ENCODE peak calls at places on chromosomes 2 and 18, in four cellular contexts. H is GM23248, K is HCT116, V is mesenchymal stem cell. G is an unnamed sample.

GRCh38 chr18:10094608-10095137 is 180.9 kb downstream of the VAPA start:
- DNase-seq in H (peak; percentile 22), K (no peak), V (no peak), G (no peak)

GRCh38 chr2:185475868-185476267 is 262.7 kb upstream of the FSIP2 start:
- DNase-seq in H (no peak), K (no peak), V (no peak), G (no peak)

GRCh38 chr2:100741880-100742814 is 77.8 kb upstream of the NPAS2 start:
- DNase-seq in H (peak; percentile 98), K (no peak), V (peak; percentile 95), G (peak; percentile 99)

GRCh38 chr2:84904717-84905174 is 710 bp upstream of the TMSB10 start:
- DNase-seq in H (peak; percentile 83), K (no peak), V (peak; percentile 67), G (peak; percentile 83)

GRCh38 chr2:62410015-62410453 is 96.0 kb downstream of the TMEM17 start:
- DNase-seq in H (no peak), K (no peak), V (no peak), G (peak; percentile 20)

GRCh38 chr2:235087812-235088607 is 136.2 kb downstream of the SH3BP4 start:
- DNase-seq in H (no peak), K (no peak), V (no peak), G (no peak)

GRCh38 chr2:225192869-225193268 is 150.6 kb upstream of the DOCK10 start:
- DNase-seq in H (peak; percentile 21), K (no peak), V (no peak), G (peak; percentile 2)

GRCh38 chr2:147030966-147031760 is 813.7 kb upstream of the ACVR2A start:
- DNase-seq in H (peak; percentile 53), K (peak; percentile 10), V (peak; percentile 10), G (peak; percentile 37)

GRCh38 chr2:57760448-57760847 is 286.2 kb upstream of the VRK2 start:
- DNase-seq in H (no peak), K (no peak), V (no peak), G (no peak)

GRCh38 chr2:218679119-218679518 is 7.2 kb downstream of the STK36 start:
- DNase-seq in H (peak; percentile 54), K (no peak), V (peak; percentile 53), G (no peak)

GRCh38 chr18:57439985-57440330 is 4.8 kb downstream of the ONECUT2 start:
- DNase-seq in H (no peak), K (no peak), V (no peak), G (no peak)

GRCh38 chr2:96099861-96100798 is 16.2 kb downstream of the ADRA2B start:
- DNase-seq in H (no peak), K (no peak), V (no peak), G (no peak)

GRCh38 chr2:145690183-145690582 is 1170.3 kb upstream of the ZEB2 start:
- DNase-seq in H (peak; percentile 8), K (no peak), V (no peak), G (no peak)

GRCh38 chr2:226337941-226338605 is 461.5 kb downstream of the IRS1 start:
- DNase-seq in H (no peak), K (no peak), V (peak; percentile 83), G (no peak)

GRCh38 chr18:33201509-33201926 is 239.0 kb downstream of the CCDC178 start:
- DNase-seq in H (peak; percentile 30), K (no peak), V (peak; percentile 53), G (peak; percentile 30)

GRCh38 chr2:124520953-124521352 is 495.9 kb downstream of the CNTNAP5 start:
- DNase-seq in H (no peak), K (no peak), V (no peak), G (no peak)

GRCh38 chr2:106816974-106817373 is 69.0 kb downstream of the ST6GAL2 start:
- DNase-seq in H (no peak), K (no peak), V (no peak), G (no peak)

GRCh38 chr2:223735035-223735640 is 102.2 kb downstream of the AP1S3 start:
- DNase-seq in H (no peak), K (no peak), V (no peak), G (no peak)

GRCh38 chr18:31419457-31419932 is 28.0 kb upstream of the DSG3 start:
- DNase-seq in H (no peak), K (peak; percentile 66), V (no peak), G (no peak)

GRCh38 chr2:234628953-234629352 is 132.1 kb upstream of the ARL4C start:
- DNase-seq in H (no peak), K (no peak), V (peak; percentile 38), G (no peak)

GRCh38 chr2:107760620-107761019 is 66.1 kb upstream of the RGPD4 start:
- DNase-seq in H (no peak), K (no peak), V (no peak), G (no peak)

GRCh38 chr18:37419272-37419671 is 146.3 kb downstream of the CELF4 start:
- DNase-seq in H (peak; percentile 26), K (no peak), V (no peak), G (peak; percentile 28)

GRCh38 chr2:229715895-229716507 is 1.6 kb upstream of the DNER start:
- DNase-seq in H (no peak), K (peak; percentile 64), V (no peak), G (peak; percentile 3)

GRCh38 chr2:219728993-219729487 is 101.6 kb downstream of the SLC4A3 start:
- DNase-seq in H (no peak), K (no peak), V (no peak), G (no peak)

GRCh38 chr2:56167616-56168015 is 16.2 kb upstream of the CCDC85A start:
- DNase-seq in H (peak; percentile 69), K (no peak), V (peak; percentile 57), G (no peak)

GRCh38 chr2:126973745-126974144 is 75.1 kb downstream of the TEX51 start:
- DNase-seq in H (no peak), K (no peak), V (no peak), G (no peak)

GRCh38 chr18:9779630-9780029 is 71.5 kb downstream of the RAB31 start:
- DNase-seq in H (peak; percentile 55), K (no peak), V (no peak), G (no peak)

GRCh38 chr18:11529081-11529480 is 80.3 kb upstream of the SLC35G4 start:
- DNase-seq in H (peak; percentile 45), K (no peak), V (no peak), G (no peak)

GRCh38 chr2:174779361-174779928 is 15.2 kb upstream of the CHRNA1 start:
- DNase-seq in H (peak; percentile 66), K (no peak), V (peak; percentile 47), G (no peak)

GRCh38 chr2:108257757-108258331 is 18.1 kb downstream of the SULT1C3 start:
- DNase-seq in H (peak; percentile 72), K (no peak), V (peak; percentile 56), G (no peak)

GRCh38 chr18:75654928-75655745 is 227.6 kb upstream of the SMIM21 start:
- DNase-seq in H (peak; percentile 4), K (no peak), V (no peak), G (peak; percentile 56)

GRCh38 chr2:127634066-127634617 is 11.8 kb upstream of the GPR17 start:
- DNase-seq in H (no peak), K (no peak), V (no peak), G (no peak)

GRCh38 chr2:73730810-73731209 is 6.3 kb downstream of the TPRKB start:
- DNase-seq in H (no peak), K (no peak), V (no peak), G (no peak)

GRCh38 chr2:29063056-29063455 is 11.3 kb downstream of the PCARE start:
- DNase-seq in H (no peak), K (no peak), V (no peak), G (no peak)

GRCh38 chr2:29062371-29062770 is 12.0 kb downstream of the PCARE start:
- DNase-seq in H (no peak), K (no peak), V (no peak), G (no peak)

GRCh38 chr2:29064746-29065478 is 9.4 kb downstream of the PCARE start:
- DNase-seq in H (no peak), K (no peak), V (no peak), G (no peak)

GRCh38 chr2:29065479-29065847 is 8.9 kb downstream of the PCARE start:
- DNase-seq in H (no peak), K (no peak), V (no peak), G (no peak)

GRCh38 chr2:29063646-29064372 is 10.5 kb downstream of the PCARE start:
- DNase-seq in H (peak; percentile 78), K (no peak), V (no peak), G (peak; percentile 79)
- H3K4me1 ChIP-seq in H (peaks cover 13% of the 10 kb centered on the region), K (peaks cover 9% of the 10 kb centered on the region), V (peaks cover 2% of the 10 kb centered on the region), G (peaks cover 14% of the 10 kb centered on the region)

GRCh38 chr2:191661099-191661681 is 16.7 kb upstream of the NABP1 start:
- DNase-seq in H (no peak), K (no peak), V (no peak), G (no peak)

GRCh38 chr2:191666241-191666640 is 11.7 kb upstream of the NABP1 start:
- DNase-seq in H (no peak), K (no peak), V (no peak), G (no peak)

GRCh38 chr2:191664823-191665222 is 13.1 kb upstream of the NABP1 start:
- DNase-seq in H (no peak), K (no peak), V (no peak), G (no peak)

GRCh38 chr2:191666733-191667132 is 11.2 kb upstream of the NABP1 start:
- DNase-seq in H (peak; percentile 40), K (no peak), V (peak; percentile 51), G (no peak)

GRCh38 chr2:191665286-191665685 is 12.7 kb upstream of the NABP1 start:
- DNase-seq in H (peak; percentile 73), K (no peak), V (no peak), G (no peak)
- H3K9me3 ChIP-seq in H (no peaks in the 10 kb centered on the region), K (no peaks in the 10 kb centered on the region), V (no peaks in the 10 kb centered on the region), G (no peaks in the 10 kb centered on the region)

DNA sequence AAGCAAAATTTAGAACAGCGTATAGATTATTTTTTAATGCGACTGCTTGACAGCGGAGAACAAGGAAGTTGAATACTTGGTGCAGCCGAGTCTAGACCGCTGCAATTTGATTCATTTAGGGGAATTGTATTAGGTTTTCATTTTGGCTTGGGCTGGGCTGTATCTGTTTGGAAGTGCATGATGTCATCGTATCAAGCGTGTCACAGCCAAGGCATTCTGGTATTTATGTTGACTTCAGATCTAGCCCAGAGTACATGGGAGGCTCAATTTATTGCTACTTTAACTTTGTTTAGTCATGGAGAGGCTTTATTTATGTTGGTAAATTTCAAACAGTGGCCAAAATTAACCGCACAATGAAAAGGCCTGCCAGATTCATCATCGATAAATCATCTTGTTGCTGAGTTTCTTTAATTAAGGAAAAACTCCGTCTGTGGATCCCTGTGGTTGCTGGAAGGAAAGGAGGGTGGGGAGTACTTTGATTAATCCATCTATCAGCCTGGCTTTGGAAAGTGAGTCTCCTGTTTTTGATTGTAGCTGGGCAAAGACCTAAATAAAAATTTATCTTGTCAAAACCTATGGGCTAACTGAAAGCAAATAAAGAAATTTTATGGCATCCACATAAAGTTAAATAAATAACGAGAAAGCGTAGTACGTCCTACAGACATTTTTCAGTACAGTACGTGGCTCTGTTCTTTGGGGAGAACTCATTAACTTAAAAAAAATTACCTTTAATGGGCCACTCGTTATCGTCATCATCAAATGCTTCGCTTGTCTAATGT is 230.4 kb upstream of the SPRED2 start:
- DNase-seq in H (peak; percentile 87), K (no peak), V (peak; percentile 94), G (peak; percentile 47)
- H3K4me1 ChIP-seq in H (peaks cover 13% of the 10 kb centered on the region), K (peaks cover 29% of the 10 kb centered on the region), V (peaks cover 28% of the 10 kb centered on the region), G (no peaks in the 10 kb centered on the region)

GRCh38 chr2:6841537-6842287 is 24.0 kb downstream of the CMPK2 start:
- DNase-seq in H (no peak), K (no peak), V (no peak), G (no peak)

GRCh38 chr2:6845312-6845711 is 20.4 kb downstream of the CMPK2 start:
- DNase-seq in H (peak; percentile 20), K (no peak), V (peak; percentile 31), G (peak; percentile 22)

GRCh38 chr2:6846967-6847695 is 18.6 kb downstream of the CMPK2 start:
- DNase-seq in H (no peak), K (no peak), V (no peak), G (no peak)

GRCh38 chr2:6845903-6846302 is 19.8 kb downstream of the CMPK2 start:
- DNase-seq in H (no peak), K (no peak), V (no peak), G (no peak)

GRCh38 chr2:6846540-6846939 is 19.2 kb downstream of the CMPK2 start:
- DNase-seq in H (no peak), K (no peak), V (no peak), G (no peak)
- H3K9me3 ChIP-seq in H (no peaks in the 10 kb centered on the region), K (peaks cover 21% of the 10 kb centered on the region), V (peaks cover 54% of the 10 kb centered on the region), G (no peaks in the 10 kb centered on the region)